ENCODE peak calls at places on chromosomes 5 and 9, in nine cellular contexts. One of them, this sample, is unnamed.

GRCh38 chr5:20229286-20230005 is 241.4 kb upstream of the CDH18 start:
- DNase-seq in neural crest cell: no peak
- DNase-seq in prostate gland: no peak
- DNase-seq in bronchial epithelial cell: no peak
- DNase-seq in epithelial cell of esophagus: no peak
- DNase-seq in progenitor cell of endocrine pancreas: no peak
- DNase-seq in kidney epithelial cell: no peak
- DNase-seq in DND-41: no peak
- DNase-seq in H9: no peak
- DNase-seq in this sample: no peak

GRCh38 chr5:87400305-87400899 is 12.3 kb downstream of the CCNH start:
- DNase-seq in neural crest cell: no peak
- DNase-seq in prostate gland: no peak
- DNase-seq in bronchial epithelial cell: peak
- DNase-seq in epithelial cell of esophagus: peak
- DNase-seq in progenitor cell of endocrine pancreas: no peak
- DNase-seq in kidney epithelial cell: no peak
- DNase-seq in DND-41: no peak
- DNase-seq in H9: no peak
- DNase-seq in this sample: no peak

GRCh38 chr5:147336871-147337270 is 102.0 kb downstream of the STK32A start:
- DNase-seq in neural crest cell: no peak
- DNase-seq in prostate gland: no peak
- DNase-seq in bronchial epithelial cell: no peak
- DNase-seq in epithelial cell of esophagus: no peak
- DNase-seq in progenitor cell of endocrine pancreas: no peak
- DNase-seq in kidney epithelial cell: no peak
- DNase-seq in DND-41: no peak
- DNase-seq in H9: no peak
- DNase-seq in this sample: no peak

GRCh38 chr9:121945849-121946248 is 147.3 kb downstream of the TTLL11 start:
- DNase-seq in neural crest cell: no peak
- DNase-seq in prostate gland: no peak
- DNase-seq in bronchial epithelial cell: peak
- DNase-seq in epithelial cell of esophagus: peak
- DNase-seq in progenitor cell of endocrine pancreas: no peak
- DNase-seq in kidney epithelial cell: no peak
- DNase-seq in DND-41: no peak
- DNase-seq in H9: no peak
- DNase-seq in this sample: no peak

GRCh38 chr9:116791314-116791713 is 104.2 kb downstream of the TRIM32 start:
- DNase-seq in neural crest cell: no peak
- DNase-seq in prostate gland: no peak
- DNase-seq in bronchial epithelial cell: no peak
- DNase-seq in epithelial cell of esophagus: no peak
- DNase-seq in progenitor cell of endocrine pancreas: no peak
- DNase-seq in kidney epithelial cell: no peak
- DNase-seq in DND-41: no peak
- DNase-seq in H9: no peak
- DNase-seq in this sample: no peak

GRCh38 chr5:128498844-128499455 is 39.1 kb downstream of the FBN2 start:
- DNase-seq in neural crest cell: no peak
- DNase-seq in prostate gland: peak
- DNase-seq in bronchial epithelial cell: peak
- DNase-seq in epithelial cell of esophagus: peak
- DNase-seq in progenitor cell of endocrine pancreas: no peak
- DNase-seq in kidney epithelial cell: peak
- DNase-seq in DND-41: no peak
- DNase-seq in H9: no peak
- DNase-seq in this sample: peak

GRCh38 chr5:98349251-98349989 is 424.0 kb upstream of the RGMB start:
- DNase-seq in neural crest cell: no peak
- DNase-seq in prostate gland: no peak
- DNase-seq in bronchial epithelial cell: peak
- DNase-seq in epithelial cell of esophagus: peak
- DNase-seq in progenitor cell of endocrine pancreas: no peak
- DNase-seq in kidney epithelial cell: peak
- DNase-seq in DND-41: no peak
- DNase-seq in H9: no peak
- DNase-seq in this sample: no peak

GRCh38 chr5:100562821-100563220 is 27.6 kb downstream of the FAM174A start:
- DNase-seq in neural crest cell: no peak
- DNase-seq in prostate gland: no peak
- DNase-seq in bronchial epithelial cell: no peak
- DNase-seq in epithelial cell of esophagus: no peak
- DNase-seq in progenitor cell of endocrine pancreas: no peak
- DNase-seq in kidney epithelial cell: no peak
- DNase-seq in DND-41: no peak
- DNase-seq in H9: no peak
- DNase-seq in this sample: no peak

GRCh38 chr9:125540497-125540896 is 166.5 kb downstream of the MAPKAP1 start:
- DNase-seq in neural crest cell: no peak
- DNase-seq in prostate gland: no peak
- DNase-seq in bronchial epithelial cell: peak
- DNase-seq in epithelial cell of esophagus: peak
- DNase-seq in progenitor cell of endocrine pancreas: no peak
- DNase-seq in kidney epithelial cell: peak
- DNase-seq in DND-41: no peak
- DNase-seq in H9: no peak
- DNase-seq in this sample: no peak

GRCh38 chr5:103741984-103742383 is 179.4 kb upstream of the NUDT12 start:
- DNase-seq in neural crest cell: no peak
- DNase-seq in prostate gland: no peak
- DNase-seq in bronchial epithelial cell: no peak
- DNase-seq in epithelial cell of esophagus: no peak
- DNase-seq in progenitor cell of endocrine pancreas: no peak
- DNase-seq in kidney epithelial cell: no peak
- DNase-seq in DND-41: no peak
- DNase-seq in H9: no peak
- DNase-seq in this sample: no peak

GRCh38 chr5:170633235-170634041 is 129.6 kb downstream of the KCNIP1 start:
- DNase-seq in neural crest cell: no peak
- DNase-seq in prostate gland: peak
- DNase-seq in bronchial epithelial cell: peak
- DNase-seq in epithelial cell of esophagus: peak
- DNase-seq in progenitor cell of endocrine pancreas: no peak
- DNase-seq in kidney epithelial cell: peak
- DNase-seq in DND-41: peak
- DNase-seq in H9: peak
- DNase-seq in this sample: peak

GRCh38 chr5:178547753-178548415 is 42.3 kb downstream of the COL23A1 start:
- DNase-seq in neural crest cell: no peak
- DNase-seq in prostate gland: no peak
- DNase-seq in bronchial epithelial cell: no peak
- DNase-seq in epithelial cell of esophagus: no peak
- DNase-seq in progenitor cell of endocrine pancreas: no peak
- DNase-seq in kidney epithelial cell: no peak
- DNase-seq in DND-41: no peak
- DNase-seq in H9: no peak
- DNase-seq in this sample: no peak

GRCh38 chr9:38362912-38363588 is 29.5 kb upstream of the ALDH1B1 start:
- DNase-seq in neural crest cell: peak
- DNase-seq in prostate gland: peak
- DNase-seq in bronchial epithelial cell: peak
- DNase-seq in epithelial cell of esophagus: peak
- DNase-seq in progenitor cell of endocrine pancreas: no peak
- DNase-seq in kidney epithelial cell: peak
- DNase-seq in DND-41: peak
- DNase-seq in H9: no peak
- DNase-seq in this sample: peak

GRCh38 chr9:98701576-98701975 is 7.2 kb downstream of the GABBR2 start:
- DNase-seq in neural crest cell: no peak
- DNase-seq in prostate gland: no peak
- DNase-seq in bronchial epithelial cell: no peak
- DNase-seq in epithelial cell of esophagus: no peak
- DNase-seq in progenitor cell of endocrine pancreas: no peak
- DNase-seq in kidney epithelial cell: no peak
- DNase-seq in DND-41: no peak
- DNase-seq in H9: no peak
- DNase-seq in this sample: no peak

GRCh38 chr9:15834541-15834940 is 281.7 kb downstream of the CCDC171 start:
- DNase-seq in neural crest cell: no peak
- DNase-seq in prostate gland: no peak
- DNase-seq in bronchial epithelial cell: no peak
- DNase-seq in epithelial cell of esophagus: peak
- DNase-seq in progenitor cell of endocrine pancreas: no peak
- DNase-seq in kidney epithelial cell: no peak
- DNase-seq in DND-41: peak
- DNase-seq in H9: no peak
- DNase-seq in this sample: no peak

GRCh38 chr5:36373527-36374086 is 71.9 kb upstream of the RANBP3L start:
- DNase-seq in neural crest cell: no peak
- DNase-seq in prostate gland: peak
- DNase-seq in bronchial epithelial cell: peak
- DNase-seq in epithelial cell of esophagus: peak
- DNase-seq in progenitor cell of endocrine pancreas: no peak
- DNase-seq in kidney epithelial cell: peak
- DNase-seq in DND-41: no peak
- DNase-seq in H9: no peak
- DNase-seq in this sample: no peak

GRCh38 chr5:122444411-122444810 is 132.4 kb downstream of the SNCAIP start:
- DNase-seq in neural crest cell: no peak
- DNase-seq in prostate gland: no peak
- DNase-seq in bronchial epithelial cell: no peak
- DNase-seq in epithelial cell of esophagus: no peak
- DNase-seq in progenitor cell of endocrine pancreas: no peak
- DNase-seq in kidney epithelial cell: no peak
- DNase-seq in DND-41: no peak
- DNase-seq in H9: no peak
- DNase-seq in this sample: no peak
- TF ChIP-seq CTCF in neural crest cell: no peak
- TF ChIP-seq CTCF in prostate gland: no peak
- TF ChIP-seq CTCF in bronchial epithelial cell: no peak
- TF ChIP-seq CTCF in epithelial cell of esophagus: no peak
- TF ChIP-seq CTCF in progenitor cell of endocrine pancreas: no peak
- TF ChIP-seq CTCF in kidney epithelial cell: no peak
- TF ChIP-seq CTCF in DND-41: no peak
- TF ChIP-seq CTCF in H9: no peak
- TF ChIP-seq CTCF in this sample: no peak

GRCh38 chr5:96468956-96469355 is 35.9 kb upstream of the PCSK1 start:
- DNase-seq in neural crest cell: no peak
- DNase-seq in prostate gland: no peak
- DNase-seq in bronchial epithelial cell: no peak
- DNase-seq in epithelial cell of esophagus: no peak
- DNase-seq in progenitor cell of endocrine pancreas: no peak
- DNase-seq in kidney epithelial cell: peak
- DNase-seq in DND-41: no peak
- DNase-seq in H9: no peak
- DNase-seq in this sample: no peak

GRCh38 chr5:96459313-96460109 is 26.5 kb upstream of the PCSK1 start:
- DNase-seq in neural crest cell: no peak
- DNase-seq in prostate gland: no peak
- DNase-seq in bronchial epithelial cell: no peak
- DNase-seq in epithelial cell of esophagus: no peak
- DNase-seq in progenitor cell of endocrine pancreas: no peak
- DNase-seq in kidney epithelial cell: no peak
- DNase-seq in DND-41: no peak
- DNase-seq in H9: no peak
- DNase-seq in this sample: no peak

DNA sequence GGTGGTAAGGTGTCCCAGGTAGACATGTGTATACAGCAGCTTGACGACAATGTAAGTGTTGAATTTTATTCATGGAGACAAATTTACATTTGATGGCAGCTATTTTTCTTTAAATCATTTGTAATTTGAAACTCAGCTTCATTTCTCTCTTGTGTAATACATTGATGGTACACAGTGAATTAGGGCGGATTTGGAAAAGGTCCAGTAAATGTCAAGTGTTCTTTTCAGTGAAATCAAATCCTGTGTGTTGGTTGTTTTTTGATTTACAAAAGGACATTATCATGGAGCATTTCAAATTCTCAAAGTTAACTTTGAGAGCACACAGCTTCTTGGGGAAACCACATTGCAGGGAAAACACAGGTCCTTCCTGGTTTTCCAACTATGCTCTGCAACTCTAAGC is 30.1 kb upstream of the PCSK1 start:
- DNase-seq in neural crest cell: no peak
- DNase-seq in prostate gland: no peak
- DNase-seq in bronchial epithelial cell: no peak
- DNase-seq in epithelial cell of esophagus: no peak
- DNase-seq in progenitor cell of endocrine pancreas: no peak
- DNase-seq in kidney epithelial cell: no peak
- DNase-seq in DND-41: no peak
- DNase-seq in H9: no peak
- DNase-seq in this sample: no peak
- TF ChIP-seq CTCF in neural crest cell: no peak
- TF ChIP-seq CTCF in prostate gland: no peak
- TF ChIP-seq CTCF in bronchial epithelial cell: no peak
- TF ChIP-seq CTCF in epithelial cell of esophagus: no peak
- TF ChIP-seq CTCF in progenitor cell of endocrine pancreas: no peak
- TF ChIP-seq CTCF in kidney epithelial cell: no peak
- TF ChIP-seq CTCF in DND-41: no peak
- TF ChIP-seq CTCF in H9: no peak
- TF ChIP-seq CTCF in this sample: no peak

DNA sequence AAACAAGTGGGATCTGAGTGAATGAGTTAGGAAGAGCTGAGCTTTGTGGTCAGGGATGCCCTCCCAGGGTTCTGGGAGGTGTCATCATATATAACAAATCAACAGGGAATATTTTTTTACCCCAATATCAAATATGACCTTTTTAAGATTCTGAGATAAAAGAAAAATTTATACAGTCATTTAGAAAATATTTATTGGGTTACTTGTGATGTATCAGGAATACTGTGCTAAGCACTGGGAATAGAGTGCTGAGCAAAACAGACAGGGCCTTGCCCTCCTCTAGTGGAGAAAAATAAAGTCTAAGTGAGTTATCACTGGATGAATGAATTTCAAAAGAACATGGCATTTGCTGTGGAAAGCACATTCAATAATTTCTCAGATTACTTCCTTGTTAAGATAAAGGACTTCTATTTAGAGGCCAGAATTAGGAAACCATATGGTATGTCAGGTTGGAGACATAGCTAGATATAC is 102.9 kb downstream of the BOD1 start:
- DNase-seq in neural crest cell: no peak
- DNase-seq in prostate gland: no peak
- DNase-seq in bronchial epithelial cell: no peak
- DNase-seq in epithelial cell of esophagus: no peak
- DNase-seq in progenitor cell of endocrine pancreas: no peak
- DNase-seq in kidney epithelial cell: no peak
- DNase-seq in DND-41: no peak
- DNase-seq in H9: no peak
- DNase-seq in this sample: peak
- TF ChIP-seq CTCF in neural crest cell: no peak
- TF ChIP-seq CTCF in prostate gland: no peak
- TF ChIP-seq CTCF in bronchial epithelial cell: no peak
- TF ChIP-seq CTCF in epithelial cell of esophagus: no peak
- TF ChIP-seq CTCF in progenitor cell of endocrine pancreas: no peak
- TF ChIP-seq CTCF in kidney epithelial cell: no peak
- TF ChIP-seq CTCF in DND-41: no peak
- TF ChIP-seq CTCF in H9: no peak
- TF ChIP-seq CTCF in this sample: peak

DNA sequence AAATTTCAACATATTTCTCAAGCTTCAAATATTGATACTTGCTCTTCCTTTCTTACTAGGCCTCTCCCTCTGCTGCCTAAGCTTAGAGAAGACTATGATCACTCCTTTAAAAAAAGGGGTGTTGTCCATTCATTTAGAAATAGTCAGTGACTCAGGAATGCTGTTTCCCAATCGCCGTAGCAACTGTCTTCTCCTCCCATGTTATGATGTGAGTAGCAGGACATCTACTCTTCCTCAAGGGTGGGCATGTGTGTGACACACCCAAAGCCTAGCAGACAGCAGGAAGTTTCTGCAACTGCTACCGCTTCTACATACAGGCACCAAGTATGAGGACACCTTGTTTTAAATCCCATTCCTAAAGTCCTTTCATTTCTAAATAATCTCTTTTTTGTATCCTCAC is 14.5 kb downstream of the DIAPH1 start:
- DNase-seq in neural crest cell: no peak
- DNase-seq in prostate gland: no peak
- DNase-seq in bronchial epithelial cell: peak
- DNase-seq in epithelial cell of esophagus: peak
- DNase-seq in progenitor cell of endocrine pancreas: no peak
- DNase-seq in kidney epithelial cell: peak
- DNase-seq in DND-41: peak
- DNase-seq in H9: peak
- DNase-seq in this sample: peak
- TF ChIP-seq CTCF in neural crest cell: no peak
- TF ChIP-seq CTCF in prostate gland: no peak
- TF ChIP-seq CTCF in bronchial epithelial cell: no peak
- TF ChIP-seq CTCF in epithelial cell of esophagus: no peak
- TF ChIP-seq CTCF in progenitor cell of endocrine pancreas: no peak
- TF ChIP-seq CTCF in kidney epithelial cell: no peak
- TF ChIP-seq CTCF in DND-41: no peak
- TF ChIP-seq CTCF in H9: no peak
- TF ChIP-seq CTCF in this sample: no peak

This sample was measured in AG09309.